ENCODE peak calls at places on chromosomes 2 and 18, in five cellular contexts. B is HCT116, U is K562, C is mammary epithelial cell, H is body of pancreas. D is an unnamed sample.

GRCh38 chr2:240595381-240596079 is 9.0 kb downstream of the CAPN10 start:
- DNase-seq in C (no peak), B (no peak), H (peak; percentile 51), U (peak; percentile 50), D (no peak)

GRCh38 chr2:160583162-160583522 is 89.5 kb upstream of the RBMS1 start:
- DNase-seq in U (no peak), B (no peak), C (no peak), H (no peak), D (no peak)

GRCh38 chr2:199316851-199317250 is 140.9 kb downstream of the SATB2 start:
- DNase-seq in B (no peak), C (no peak), U (no peak), H (no peak), D (no peak)

GRCh38 chr2:106956879-106957278 is 70.9 kb upstream of the ST6GAL2 start:
- DNase-seq in U (no peak), B (no peak), H (no peak), C (no peak), D (no peak)

GRCh38 chr18:11654736-11655604 is 34.1 kb upstream of the GNAL start:
- DNase-seq in H (peak; percentile 58), C (peak; percentile 54), U (peak; percentile 75), B (peak; percentile 27), D (peak; percentile 58)

GRCh38 chr2:30985493-30986292 is 152.5 kb downstream of the GALNT14 start:
- DNase-seq in U (no peak), B (no peak), H (no peak), C (no peak), D (no peak)

GRCh38 chr2:173086518-173087213 is 11.0 kb downstream of the MAP3K20 start:
- DNase-seq in C (no peak), U (no peak), B (no peak), H (no peak), D (peak; percentile 51)

GRCh38 chr18:61743775-61744531 is 148.9 kb downstream of the RNF152 start:
- DNase-seq in B (no peak), C (no peak), U (no peak), H (no peak), D (no peak)

GRCh38 chr2:75922191-75922590 is 211.5 kb upstream of the GCFC2 start:
- DNase-seq in H (no peak), C (no peak), U (no peak), B (no peak), D (no peak)

GRCh38 chr2:74502720-74503505 is 3.5 kb upstream of the LBX2 start:
- DNase-seq in H (peak; percentile 87), C (peak; percentile 55), U (peak; percentile 81), B (peak; percentile 57), D (peak; percentile 60)
- TF ChIP-seq CTCF in H (no peak), C (no peak), U (peak; percentile 62), B (no peak), D (peak; percentile 55)

GRCh38 chr2:69989017-69989416 is 27.6 kb upstream of the ASPRV1 start:
- DNase-seq in H (no peak), B (no peak), U (no peak), C (no peak), D (no peak)
- H3K27ac ChIP-seq in H (no peak overlapping the region), B (peak overlapping the region; percentile 23), U (no peak overlapping the region), C (no peak overlapping the region), D (no peak overlapping the region)

DNA sequence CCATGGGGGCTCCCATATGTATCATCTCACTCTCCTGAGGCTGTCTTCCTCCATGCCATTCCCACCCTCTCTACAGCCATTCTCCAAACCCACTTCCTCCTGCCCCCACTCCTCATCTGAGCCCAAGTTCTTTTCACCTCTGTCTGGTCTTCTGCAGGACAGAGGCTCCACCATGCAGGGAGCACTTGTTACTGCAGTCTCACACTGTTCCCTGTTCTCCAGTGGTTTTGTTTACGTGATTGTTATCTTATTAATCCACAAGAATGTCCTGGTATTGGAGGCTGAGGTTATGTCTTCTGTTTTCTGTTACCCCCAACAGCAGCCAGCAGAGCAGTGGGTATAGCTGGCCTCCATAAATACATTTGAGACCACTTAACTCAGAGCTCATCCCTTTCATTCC is 51.4 kb downstream of the PAX8 start:
- DNase-seq in C (no peak), B (no peak), U (no peak), H (no peak), D (no peak)
- TF ChIP-seq CTCF in C (no peak), B (no peak), U (peak; percentile 36), H (no peak), D (no peak)

GRCh38 chr2:46748121-46748520 is 167.5 kb downstream of the MCFD2 start:
- DNase-seq in H (no peak), U (no peak), C (no peak), B (no peak), D (no peak)
- H3K27ac ChIP-seq in H (no peak overlapping the region), U (peak overlapping the region; percentile 80), C (peak overlapping the region; percentile 63), B (no peak overlapping the region), D (no peak overlapping the region)

GRCh38 chr2:86673011-86673410 is 47.1 kb upstream of the RMND5A start:
- DNase-seq in U (no peak), B (no peak), H (no peak), C (no peak), D (no peak)

GRCh38 chr2:86671304-86671981 is 47.8 kb upstream of the RNF103 start:
- DNase-seq in C (no peak), H (peak; percentile 34), B (no peak), U (no peak), D (no peak)

GRCh38 chr2:86673976-86674670 is 46.0 kb upstream of the RMND5A start:
- DNase-seq in C (no peak), B (no peak), U (no peak), H (no peak), D (no peak)

GRCh38 chr2:86675104-86675503 is 45.0 kb upstream of the RMND5A start:
- DNase-seq in B (no peak), U (no peak), C (no peak), H (no peak), D (no peak)

GRCh38 chr2:86672027-86672545 is 48.0 kb upstream of the RMND5A start:
- DNase-seq in C (no peak), B (no peak), U (no peak), H (peak; percentile 24), D (no peak)
- TF ChIP-seq CTCF in C (no peak), B (no peak), U (no peak), H (no peak), D (no peak)